ENCODE peak calls at places on chromosomes 2 and 18, in nine cellular contexts. X is H7; C is HT1080; F is T-cell; V is GM12864; N is tibial artery; Z is endodermal cell; A is stimulated activated CD4-positive, alpha-beta T cell treated with anti-CD3 and anti-CD28 coated beads, TNF-alpha, amount 100 ng/mL, for 48 hours; U is activated T-cell treated with anti-CD3 and anti-CD28 coated beads, Interleukin-2, amount 50 U/mL, for 1 hour. O is an unnamed sample.

GRCh38 chr2:75666821-75667344 is 20.3 kb downstream of the MRPL19 start:
- DNase-seq in X (no peak), C (no peak), F (no peak), V (no peak), N (no peak), Z (no peak), A (no peak), U (no peak), O (no peak)

GRCh38 chr2:98463551-98463971 is 18.9 kb downstream of the INPP4A start:
- DNase-seq in X (peak), C (no peak), F (no peak), V (no peak), N (no peak), Z (peak), A (no peak), U (peak), O (no peak)

GRCh38 chr18:31419457-31419932 is 28.0 kb upstream of the DSG3 start:
- DNase-seq in X (no peak), C (no peak), F (no peak), V (no peak), N (no peak), Z (peak), A (no peak), U (no peak), O (no peak)

GRCh38 chr18:28267878-28268625 is 91.1 kb upstream of the CDH2 start:
- DNase-seq in X (no peak), C (peak), F (no peak), V (no peak), N (no peak), Z (no peak), A (no peak), U (no peak), O (no peak)

GRCh38 chr2:201858781-201859180 is 52.4 kb downstream of the CDK15 start:
- DNase-seq in X (peak), C (no peak), F (no peak), V (no peak), N (no peak), Z (peak), A (peak), U (peak), O (no peak)

GRCh38 chr2:211170843-211171242 is 614.4 kb downstream of the CPS1 start:
- DNase-seq in X (no peak), C (no peak), F (no peak), V (no peak), N (no peak), Z (no peak), A (no peak), U (no peak), O (no peak)

GRCh38 chr18:30622635-30623034 is 419.9 kb downstream of the DSC3 start:
- DNase-seq in X (peak), C (no peak), F (no peak), V (no peak), N (no peak), Z (no peak), A (no peak), U (no peak), O (no peak)

GRCh38 chr2:197969391-197969893 is 165.0 kb downstream of the PLCL1 start:
- DNase-seq in X (no peak), C (peak), F (no peak), V (no peak), N (no peak), Z (no peak), A (no peak), U (no peak), O (no peak)

GRCh38 chr2:166924967-166925366 is 36.7 kb downstream of the XIRP2 start:
- DNase-seq in X (no peak), C (no peak), F (no peak), V (no peak), N (no peak), Z (no peak), A (no peak), U (no peak), O (no peak)

GRCh38 chr2:143803936-143804335 is 674.7 kb downstream of the ARHGAP15 start:
- DNase-seq in X (no peak), C (no peak), F (no peak), V (no peak), N (no peak), Z (no peak), A (no peak), U (no peak), O (no peak)

GRCh38 chr2:173760553-173760952 is 204.6 kb downstream of the SP3 start:
- DNase-seq in X (no peak), C (no peak), F (no peak), V (no peak), N (no peak), Z (no peak), A (no peak), U (no peak), O (no peak)

GRCh38 chr2:104872034-104872865 is 18.3 kb downstream of the POU3F3 start:
- DNase-seq in X (peak), C (no peak), F (no peak), V (no peak), N (no peak), Z (peak), A (no peak), U (no peak), O (no peak)

GRCh38 chr2:77721593-77721992 is 199.4 kb upstream of the LRRTM4 start:
- DNase-seq in X (no peak), C (no peak), F (no peak), V (no peak), N (no peak), Z (no peak), A (no peak), U (no peak), O (no peak)

GRCh38 chr2:66446178-66446860 is 11.4 kb downstream of the MEIS1 start:
- DNase-seq in X (peak), C (no peak), F (no peak), V (no peak), N (no peak), Z (peak), A (no peak), U (no peak), O (no peak)

GRCh38 chr2:101430161-101430560 is 42.9 kb upstream of the CREG2 start:
- DNase-seq in X (no peak), C (no peak), F (no peak), V (no peak), N (no peak), Z (no peak), A (no peak), U (no peak), O (no peak)

GRCh38 chr2:168687314-168687713 is 115.1 kb upstream of the NOSTRIN start:
- DNase-seq in X (no peak), C (no peak), F (no peak), V (no peak), N (no peak), Z (peak), A (no peak), U (no peak), O (no peak)

GRCh38 chr18:48022531-48023330 is 92.3 kb upstream of the SMAD2 start:
- DNase-seq in X (peak), C (peak), F (no peak), V (no peak), N (peak), Z (peak), A (no peak), U (no peak), O (peak)

GRCh38 chr18:78178812-78179211 is 800.8 kb upstream of the SALL3 start:
- DNase-seq in X (no peak), C (no peak), F (no peak), V (no peak), N (no peak), Z (no peak), A (no peak), U (no peak), O (no peak)

GRCh38 chr2:137748533-137748932 is 215.7 kb upstream of the HNMT start:
- DNase-seq in X (no peak), C (no peak), F (no peak), V (no peak), N (no peak), Z (no peak), A (no peak), U (no peak), O (no peak)

GRCh38 chr2:30847329-30847728 is 40.1 kb upstream of the CAPN13 start:
- DNase-seq in X (no peak), C (no peak), F (no peak), V (no peak), N (no peak), Z (no peak), A (no peak), U (no peak), O (no peak)

GRCh38 chr2:12059616-12060441 is 313.4 kb downstream of the LPIN1 start:
- DNase-seq in X (no peak), C (peak), F (no peak), V (no peak), N (no peak), Z (no peak), A (no peak), U (no peak), O (no peak)

GRCh38 chr2:112183327-112184025 is 45.3 kb downstream of the FBLN7 start:
- DNase-seq in X (peak), C (peak), F (no peak), V (no peak), N (no peak), Z (peak), A (no peak), U (peak), O (no peak)

GRCh38 chr2:237858294-237859081 is 935 bp upstream of the RAMP1 start:
- DNase-seq in X (peak), C (peak), F (no peak), V (peak), N (peak), Z (peak), A (peak), U (peak), O (peak)

GRCh38 chr2:88765154-88765948 is 73.9 kb downstream of the RPIA start:
- DNase-seq in X (peak), C (no peak), F (peak), V (peak), N (no peak), Z (peak), A (peak), U (peak), O (peak)

GRCh38 chr2:168348076-168348475 is 100.7 kb upstream of the STK39 start:
- DNase-seq in X (peak), C (peak), F (no peak), V (no peak), N (no peak), Z (peak), A (no peak), U (no peak), O (peak)

O was measured in NCI-H2171 treated with DMSO at 0.1 percent for 48 hours.